ENCODE peak calls at places on chromosome 1, in six cellular contexts. One of them, this sample, is unnamed.

GRCh38 chr1:27402349-27402754 is 9.9 kb downstream of the GPR3 start:
- DNase-seq in OCI-LY7: no peak
- DNase-seq in stomach: peak
- DNase-seq in heart right ventricle: peak
- DNase-seq in type B pancreatic cell: no peak
- DNase-seq in progenitor cell of endocrine pancreas: no peak
- DNase-seq in this sample: peak

GRCh38 chr1:83641828-83642443 is 357.0 kb downstream of the TTLL7 start:
- DNase-seq in OCI-LY7: no peak
- DNase-seq in stomach: no peak
- DNase-seq in heart right ventricle: no peak
- DNase-seq in type B pancreatic cell: no peak
- DNase-seq in progenitor cell of endocrine pancreas: no peak
- DNase-seq in this sample: no peak

GRCh38 chr1:18109058-18109755 is 1.6 kb downstream of the IGSF21 start:
- DNase-seq in OCI-LY7: no peak
- DNase-seq in stomach: no peak
- DNase-seq in heart right ventricle: peak
- DNase-seq in type B pancreatic cell: no peak
- DNase-seq in progenitor cell of endocrine pancreas: no peak
- DNase-seq in this sample: no peak

GRCh38 chr1:182217967-182218366 is 156.5 kb upstream of the ZNF648 start:
- DNase-seq in OCI-LY7: no peak
- DNase-seq in stomach: no peak
- DNase-seq in heart right ventricle: no peak
- DNase-seq in type B pancreatic cell: no peak
- DNase-seq in progenitor cell of endocrine pancreas: no peak
- DNase-seq in this sample: no peak

GRCh38 chr1:176205322-176205914 is 1.7 kb downstream of the COP1 start:
- DNase-seq in OCI-LY7: peak
- DNase-seq in stomach: no peak
- DNase-seq in heart right ventricle: no peak
- DNase-seq in type B pancreatic cell: no peak
- DNase-seq in progenitor cell of endocrine pancreas: no peak
- DNase-seq in this sample: no peak

GRCh38 chr1:179770887-179771502 is 27.9 kb downstream of the FAM163A start:
- DNase-seq in OCI-LY7: no peak
- DNase-seq in stomach: no peak
- DNase-seq in heart right ventricle: no peak
- DNase-seq in type B pancreatic cell: no peak
- DNase-seq in progenitor cell of endocrine pancreas: no peak
- DNase-seq in this sample: no peak

GRCh38 chr1:153801786-153802697 is 26.8 kb downstream of the SLC27A3 start:
- DNase-seq in OCI-LY7: no peak
- DNase-seq in stomach: no peak
- DNase-seq in heart right ventricle: no peak
- DNase-seq in type B pancreatic cell: no peak
- DNase-seq in progenitor cell of endocrine pancreas: no peak
- DNase-seq in this sample: no peak

GRCh38 chr1:226424228-226425003 is 16.5 kb upstream of the PARP1 start:
- DNase-seq in OCI-LY7: peak
- DNase-seq in stomach: no peak
- DNase-seq in heart right ventricle: no peak
- DNase-seq in type B pancreatic cell: no peak
- DNase-seq in progenitor cell of endocrine pancreas: no peak
- DNase-seq in this sample: no peak

GRCh38 chr1:37890378-37891014 is 31.1 kb upstream of the MTF1 start:
- DNase-seq in OCI-LY7: peak
- DNase-seq in stomach: no peak
- DNase-seq in heart right ventricle: no peak
- DNase-seq in type B pancreatic cell: no peak
- DNase-seq in progenitor cell of endocrine pancreas: no peak
- DNase-seq in this sample: no peak

GRCh38 chr1:45148209-45148608 is 58.2 kb downstream of the ZSWIM5 start:
- DNase-seq in OCI-LY7: no peak
- DNase-seq in stomach: no peak
- DNase-seq in heart right ventricle: no peak
- DNase-seq in type B pancreatic cell: no peak
- DNase-seq in progenitor cell of endocrine pancreas: no peak
- DNase-seq in this sample: no peak

GRCh38 chr1:66247415-66248208 is 286.3 kb upstream of the SGIP1 start:
- DNase-seq in OCI-LY7: no peak
- DNase-seq in stomach: no peak
- DNase-seq in heart right ventricle: no peak
- DNase-seq in type B pancreatic cell: no peak
- DNase-seq in progenitor cell of endocrine pancreas: no peak
- DNase-seq in this sample: no peak

GRCh38 chr1:206067486-206068302 is 14.7 kb downstream of the RHEX start:
- DNase-seq in OCI-LY7: no peak
- DNase-seq in stomach: no peak
- DNase-seq in heart right ventricle: no peak
- DNase-seq in type B pancreatic cell: no peak
- DNase-seq in progenitor cell of endocrine pancreas: no peak
- DNase-seq in this sample: no peak

GRCh38 chr1:201850053-201850397 is 21.1 kb downstream of the IPO9 start:
- DNase-seq in OCI-LY7: no peak
- DNase-seq in stomach: no peak
- DNase-seq in heart right ventricle: no peak
- DNase-seq in type B pancreatic cell: no peak
- DNase-seq in progenitor cell of endocrine pancreas: no peak
- DNase-seq in this sample: no peak

GRCh38 chr1:236395780-236396664 is 1.9 kb downstream of the EDARADD start:
- DNase-seq in OCI-LY7: no peak
- DNase-seq in stomach: no peak
- DNase-seq in heart right ventricle: no peak
- DNase-seq in type B pancreatic cell: peak
- DNase-seq in progenitor cell of endocrine pancreas: peak
- DNase-seq in this sample: no peak

GRCh38 chr1:100569888-100570287 is 31.9 kb downstream of the GPR88 start:
- DNase-seq in OCI-LY7: no peak
- DNase-seq in stomach: no peak
- DNase-seq in heart right ventricle: no peak
- DNase-seq in type B pancreatic cell: no peak
- DNase-seq in progenitor cell of endocrine pancreas: no peak
- DNase-seq in this sample: no peak

GRCh38 chr1:228646717-228647522 is 88.4 kb upstream of the RHOU start:
- DNase-seq in OCI-LY7: peak
- DNase-seq in stomach: peak
- DNase-seq in heart right ventricle: no peak
- DNase-seq in type B pancreatic cell: no peak
- DNase-seq in progenitor cell of endocrine pancreas: no peak
- DNase-seq in this sample: no peak

GRCh38 chr1:15958111-15958510 is 17.8 kb downstream of the ZBTB17 start:
- DNase-seq in OCI-LY7: no peak
- DNase-seq in stomach: no peak
- DNase-seq in heart right ventricle: no peak
- DNase-seq in type B pancreatic cell: no peak
- DNase-seq in progenitor cell of endocrine pancreas: no peak
- DNase-seq in this sample: no peak

GRCh38 chr1:245465666-245466065 is 310.9 kb downstream of the KIF26B start:
- DNase-seq in OCI-LY7: no peak
- DNase-seq in stomach: no peak
- DNase-seq in heart right ventricle: no peak
- DNase-seq in type B pancreatic cell: no peak
- DNase-seq in progenitor cell of endocrine pancreas: no peak
- DNase-seq in this sample: no peak

DNA sequence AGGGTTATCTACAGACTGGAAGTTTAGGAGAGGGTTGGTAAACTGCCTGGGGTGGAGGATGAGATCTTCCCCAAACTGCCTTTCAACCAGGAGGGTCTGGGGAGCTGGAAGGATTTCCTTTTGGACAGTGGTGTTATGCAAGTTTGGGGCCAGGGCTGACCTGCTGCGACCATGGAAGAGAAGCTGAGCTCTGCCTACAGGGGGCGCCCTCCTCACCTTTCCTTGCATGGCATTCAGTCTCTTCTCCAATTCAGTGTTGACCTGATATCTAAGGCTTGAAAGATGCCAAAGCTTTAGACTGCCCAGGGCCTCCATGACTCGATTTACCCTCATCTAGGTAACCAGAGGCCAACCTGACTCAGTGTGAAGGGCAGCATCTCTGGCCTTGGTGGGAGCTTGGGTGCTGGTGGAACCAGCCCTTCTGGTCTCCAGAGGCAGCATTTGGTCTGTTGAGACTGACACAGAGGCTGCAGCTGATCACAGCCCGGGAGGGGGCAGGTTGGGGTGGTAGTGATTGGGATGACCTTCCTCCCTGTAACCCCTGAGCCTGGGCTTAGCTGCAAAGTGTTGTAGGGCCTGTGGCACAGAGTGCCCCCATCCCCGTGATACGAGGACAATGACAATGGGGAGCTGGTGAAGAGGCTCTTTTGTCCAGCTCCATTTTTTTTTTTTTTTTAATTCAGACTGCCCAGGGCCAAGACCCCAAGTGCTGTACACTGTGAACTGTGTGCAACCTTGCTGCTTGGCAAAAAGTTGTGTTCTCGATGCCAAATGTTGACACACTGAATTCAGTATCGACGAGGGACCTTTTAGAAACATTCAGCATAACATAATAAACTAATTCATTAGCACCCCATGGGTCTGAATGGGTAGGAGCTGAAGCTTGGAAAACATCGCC is 169.9 kb downstream of the GRIK3 start:
- DNase-seq in OCI-LY7: peak
- DNase-seq in stomach: no peak
- DNase-seq in heart right ventricle: no peak
- DNase-seq in type B pancreatic cell: no peak
- DNase-seq in progenitor cell of endocrine pancreas: no peak
- DNase-seq in this sample: no peak
- TF ChIP-seq CTCF in OCI-LY7: peak
- TF ChIP-seq CTCF in stomach: no peak
- TF ChIP-seq CTCF in heart right ventricle: peak
- TF ChIP-seq CTCF in type B pancreatic cell: peak
- TF ChIP-seq CTCF in progenitor cell of endocrine pancreas: peak
- TF ChIP-seq CTCF in this sample: peak

DNA sequence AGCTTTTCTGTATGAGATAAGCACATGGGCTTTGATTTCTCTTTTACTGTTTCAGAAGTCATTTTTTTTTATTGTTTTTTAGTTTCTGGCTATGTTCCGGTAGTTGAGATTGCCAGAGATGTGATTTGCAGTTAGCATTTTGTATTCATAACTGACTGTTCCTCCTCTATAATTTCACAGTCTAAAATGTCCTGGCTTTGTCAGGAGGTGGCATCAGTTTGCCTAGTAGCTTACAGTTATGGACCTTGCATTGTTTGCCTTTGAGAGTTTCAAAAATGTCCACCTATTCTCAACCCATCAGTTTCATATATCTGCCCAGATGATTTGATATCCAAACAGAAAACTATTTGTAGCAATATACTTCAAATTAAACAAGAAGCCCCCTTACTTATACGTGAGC is 39.5 kb upstream of the ST6GALNAC3 start:
- DNase-seq in OCI-LY7: no peak
- DNase-seq in stomach: no peak
- DNase-seq in heart right ventricle: no peak
- DNase-seq in type B pancreatic cell: no peak
- DNase-seq in progenitor cell of endocrine pancreas: no peak
- DNase-seq in this sample: no peak
- TF ChIP-seq CTCF in OCI-LY7: peak
- TF ChIP-seq CTCF in stomach: no peak
- TF ChIP-seq CTCF in heart right ventricle: peak
- TF ChIP-seq CTCF in type B pancreatic cell: peak
- TF ChIP-seq CTCF in progenitor cell of endocrine pancreas: peak
- TF ChIP-seq CTCF in this sample: peak

GRCh38 chr1:247376659-247377058 is 39.3 kb upstream of the NLRP3 start:
- DNase-seq in OCI-LY7: no peak
- DNase-seq in stomach: no peak
- DNase-seq in heart right ventricle: no peak
- DNase-seq in type B pancreatic cell: no peak
- DNase-seq in progenitor cell of endocrine pancreas: no peak
- DNase-seq in this sample: no peak

GRCh38 chr1:247375747-247376146 is 40.2 kb upstream of the NLRP3 start:
- DNase-seq in OCI-LY7: no peak
- DNase-seq in stomach: no peak
- DNase-seq in heart right ventricle: no peak
- DNase-seq in type B pancreatic cell: no peak
- DNase-seq in progenitor cell of endocrine pancreas: no peak
- DNase-seq in this sample: no peak

GRCh38 chr1:247370786-247371732 is 39.4 kb upstream of the ZNF496 start:
- DNase-seq in OCI-LY7: no peak
- DNase-seq in stomach: no peak
- DNase-seq in heart right ventricle: no peak
- DNase-seq in type B pancreatic cell: no peak
- DNase-seq in progenitor cell of endocrine pancreas: no peak
- DNase-seq in this sample: no peak

GRCh38 chr1:247371801-247372259 is 40.2 kb upstream of the ZNF496 start:
- DNase-seq in OCI-LY7: no peak
- DNase-seq in stomach: no peak
- DNase-seq in heart right ventricle: no peak
- DNase-seq in type B pancreatic cell: no peak
- DNase-seq in progenitor cell of endocrine pancreas: no peak
- DNase-seq in this sample: no peak

DNA sequence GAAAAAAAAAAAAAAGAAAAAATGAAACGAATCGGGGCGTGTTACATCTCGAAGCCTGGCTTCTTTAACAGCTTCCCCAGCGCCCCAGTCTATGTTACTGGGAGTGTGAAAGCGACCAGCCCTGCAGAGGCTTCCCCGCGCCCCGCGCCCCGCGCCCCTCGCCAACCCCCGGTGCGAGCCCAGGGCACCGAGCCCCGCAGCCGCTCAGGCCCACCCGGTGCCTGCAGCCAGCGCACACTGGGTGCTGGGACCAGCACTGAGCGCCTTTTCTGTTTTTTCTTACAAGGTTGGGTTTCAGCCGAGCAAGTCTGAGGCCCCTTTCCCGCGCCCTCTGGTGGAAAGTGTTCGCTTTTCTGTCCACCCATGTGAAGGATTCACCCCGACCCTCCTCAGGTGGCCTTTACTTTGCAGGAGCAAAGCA is 42.1 kb upstream of the ZNF496 start:
- DNase-seq in OCI-LY7: peak
- DNase-seq in stomach: peak
- DNase-seq in heart right ventricle: peak
- DNase-seq in type B pancreatic cell: no peak
- DNase-seq in progenitor cell of endocrine pancreas: peak
- DNase-seq in this sample: no peak
- TF ChIP-seq CTCF in OCI-LY7: peak
- TF ChIP-seq CTCF in stomach: peak
- TF ChIP-seq CTCF in heart right ventricle: peak
- TF ChIP-seq CTCF in type B pancreatic cell: peak
- TF ChIP-seq CTCF in progenitor cell of endocrine pancreas: peak
- TF ChIP-seq CTCF in this sample: peak

GRCh38 chr1:247538561-247538960 is 2.3 kb upstream of the OR2C3 start:
- DNase-seq in OCI-LY7: no peak
- DNase-seq in stomach: no peak
- DNase-seq in heart right ventricle: no peak
- DNase-seq in type B pancreatic cell: no peak
- DNase-seq in progenitor cell of endocrine pancreas: no peak
- DNase-seq in this sample: no peak
- TF ChIP-seq CTCF in OCI-LY7: no peak
- TF ChIP-seq CTCF in stomach: no peak
- TF ChIP-seq CTCF in heart right ventricle: no peak
- TF ChIP-seq CTCF in type B pancreatic cell: no peak
- TF ChIP-seq CTCF in progenitor cell of endocrine pancreas: no peak
- TF ChIP-seq CTCF in this sample: no peak

This sample was measured in osteocyte.